ENCODE peak calls at places on chromosomes 13 and 19, in five cellular contexts. D, Z, B, S and A are unnamed samples.

GRCh38 chr13:52925221-52925620 is 76.8 kb upstream of the PCDH8 start:
- DNase-seq in Z (no peak), D (no peak), S (no peak), B (peak), A (no peak)

GRCh38 chr19:4171676-4172075 is 10.7 kb downstream of the SIRT6 start:
- DNase-seq in Z (no peak), S (no peak), D (no peak), B (no peak), A (no peak)

GRCh38 chr19:44925114-44925891 is 10.9 kb downstream of the APOC1 start:
- DNase-seq in S (peak), Z (peak), B (no peak), D (no peak), A (no peak)

GRCh38 chr13:106919638-106920037 is 351.7 kb upstream of the ARGLU1 start:
- DNase-seq in S (no peak), Z (peak), D (no peak), B (no peak), A (no peak)

GRCh38 chr13:45206340-45206739 is 5.5 kb upstream of the KCTD4 start:
- DNase-seq in S (no peak), B (no peak), Z (peak), D (no peak), A (peak)

GRCh38 chr13:97435794-97436193 is 1.8 kb downstream of the RAP2A start:
- DNase-seq in Z (peak), D (no peak), B (no peak), S (no peak), A (no peak)

GRCh38 chr13:70415141-70415540 is 306.9 kb upstream of the KLHL1 start:
- DNase-seq in D (no peak), S (no peak), Z (no peak), B (no peak), A (no peak)

GRCh38 chr13:104140557-104140956 is 1074.3 kb upstream of the SLC10A2 start:
- DNase-seq in S (no peak), D (no peak), Z (peak), B (no peak), A (no peak)

GRCh38 chr13:64041296-64041695 is 2625.6 kb upstream of the PCDH20 start:
- DNase-seq in B (no peak), S (no peak), D (no peak), Z (no peak), A (no peak)

GRCh38 chr13:80340643-80341097 is 256 bp downstream of the SPRY2 start:
- DNase-seq in S (no peak), Z (peak), D (no peak), B (no peak), A (peak)

GRCh38 chr19:41863209-41863931 is 3.3 kb downstream of the RPS19 start:
- DNase-seq in D (no peak), S (no peak), B (no peak), Z (no peak), A (no peak)

GRCh38 chr19:38792250-38793111 is 3.5 kb downstream of the LGALS7B start:
- DNase-seq in Z (no peak), B (no peak), D (peak), S (no peak), A (peak)

GRCh38 chr19:14673088-14673487 is 1.6 kb downstream of the ADGRE3 start:
- DNase-seq in B (no peak), D (no peak), S (no peak), Z (no peak), A (no peak)

GRCh38 chr19:11279505-11280236 is 16.3 kb upstream of the TSPAN16 start:
- DNase-seq in B (no peak), Z (peak), D (peak), S (no peak), A (peak)

GRCh38 chr13:65499251-65499650 is 1730.9 kb downstream of the PCDH9 start:
- DNase-seq in D (no peak), S (no peak), Z (no peak), B (no peak), A (no peak)

GRCh38 chr13:31605076-31605858 is 134.1 kb upstream of the RXFP2 start:
- DNase-seq in D (no peak), S (no peak), Z (no peak), B (no peak), A (no peak)

GRCh38 chr13:31614704-31615103 is 124.6 kb upstream of the RXFP2 start:
- DNase-seq in B (no peak), S (no peak), Z (no peak), D (no peak), A (no peak)

GRCh38 chr13:31614073-31614472 is 125.3 kb upstream of the RXFP2 start:
- DNase-seq in S (no peak), Z (no peak), D (no peak), B (no peak), A (no peak)

GRCh38 chr13:31611214-31611613 is 128.1 kb upstream of the RXFP2 start:
- DNase-seq in Z (no peak), S (no peak), B (no peak), D (no peak), A (no peak)

GRCh38 chr13:31610270-31610998 is 128.9 kb upstream of the RXFP2 start:
- DNase-seq in Z (no peak), B (no peak), S (no peak), D (no peak), A (no peak)
- TF ChIP-seq CTCF in Z (no peak), B (no peak), S (no peak), D (no peak), A (no peak)

GRCh38 chr13:110644892-110645521 is 29.7 kb downstream of the NAXD start:
- DNase-seq in B (peak), S (peak), D (peak), Z (peak), A (peak)
- TF ChIP-seq CTCF in B (peak), S (peak), D (no peak), Z (peak), A (peak)

GRCh38 chr13:50085063-50085462 is 69.8 kb downstream of the KCNRG start:
- DNase-seq in S (no peak), D (no peak), Z (no peak), B (no peak), A (no peak)
- TF ChIP-seq CTCF in S (peak), D (peak), Z (peak), B (peak), A (no peak)

DNA sequence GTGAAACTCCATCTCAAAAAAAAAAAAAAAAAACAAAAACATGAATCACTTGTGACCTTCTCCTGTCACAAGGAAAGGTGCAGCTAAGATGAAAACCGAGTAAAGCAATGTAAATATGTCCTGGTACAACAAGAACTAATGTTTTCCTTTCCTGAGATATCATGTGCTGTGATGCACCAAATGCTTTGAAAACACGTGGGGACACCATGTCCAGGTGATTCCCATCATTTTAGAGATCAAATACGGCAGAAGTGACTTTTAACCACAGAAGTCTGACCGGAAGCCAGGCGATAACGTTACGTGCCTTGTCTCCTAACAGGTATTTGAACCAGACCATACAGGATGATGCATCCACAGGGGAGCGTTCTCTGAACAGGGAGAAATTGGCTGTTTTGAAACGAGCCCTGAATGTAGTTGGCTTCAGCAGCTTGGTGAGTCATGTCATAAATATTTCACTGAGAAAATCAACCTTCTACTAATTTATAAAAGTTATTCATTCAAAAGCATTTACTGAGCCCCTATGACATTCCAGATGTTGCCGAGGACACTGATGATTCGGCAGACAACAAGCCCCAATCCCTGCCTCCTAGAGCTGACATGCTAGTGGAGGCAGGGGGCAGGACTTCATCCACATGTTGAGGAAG is 328.1 kb downstream of the MYO16 start:
- DNase-seq in S (no peak), Z (peak), D (no peak), B (peak), A (no peak)
- TF ChIP-seq CTCF in S (no peak), Z (no peak), D (no peak), B (no peak), A (no peak)